ENCODE peak calls at places on chromosome 15, in ten cellular contexts. T, M, Q, X, L, Z, J, P, B and K are unnamed samples.
A peak's percentile ranks its signal among the peaks of the same experiment; 100 is the strongest.

GRCh38 chr15:31391687-31392671 is 65.3 kb downstream of the KLF13 start:
- DNase-seq in X (peak; percentile 41), M (no peak), T (peak; percentile 72), P (peak; percentile 77), L (peak; percentile 87), J (peak; percentile 89), Z (no peak), Q (peak; percentile 81), B (no peak), K (no peak)

GRCh38 chr15:71093089-71094024 is 21.9 kb upstream of the THSD4 start:
- DNase-seq in L (peak; percentile 31), J (no peak), T (peak; percentile 50), Q (no peak), B (no peak), X (peak; percentile 93), M (no peak), Z (peak; percentile 74), P (no peak), K (no peak)

GRCh38 chr15:95866698-95867440 is 463.6 kb upstream of the NR2F2 start:
- DNase-seq in L (no peak), Q (no peak), M (no peak), P (no peak), X (no peak), J (no peak), Z (no peak), T (no peak), B (no peak), K (no peak)

GRCh38 chr15:74867562-74868458 is 5.4 kb downstream of the SCAMP2 start:
- DNase-seq in J (no peak), M (no peak), B (no peak), Z (no peak), L (no peak), T (no peak), Q (no peak), P (no peak), X (no peak), K (no peak)

GRCh38 chr15:70241561-70242320 is 144.0 kb upstream of the TLE3 start:
- DNase-seq in Z (no peak), L (no peak), P (no peak), M (no peak), B (no peak), T (no peak), X (no peak), Q (no peak), J (no peak), K (no peak)

GRCh38 chr15:34813446-34814190 is 18.3 kb upstream of the ACTC1 start:
- DNase-seq in L (no peak), M (no peak), B (no peak), P (no peak), Q (no peak), X (no peak), Z (no peak), T (no peak), J (no peak), K (no peak)

GRCh38 chr15:100483370-100483769 is 45.4 kb downstream of the CERS3 start:
- DNase-seq in X (no peak), T (no peak), Z (no peak), Q (no peak), J (no peak), M (no peak), P (no peak), B (no peak), L (no peak), K (no peak)

GRCh38 chr15:67820992-67821783 is 4.1 kb upstream of the SKOR1 start:
- DNase-seq in Z (no peak), T (peak; percentile 56), M (no peak), J (peak; percentile 78), Q (peak; percentile 89), L (peak; percentile 85), P (peak; percentile 79), X (peak; percentile 39), B (no peak), K (no peak)

GRCh38 chr15:47786371-47786770 is 69.1 kb downstream of the SEMA6D start:
- DNase-seq in Q (no peak), P (no peak), L (no peak), M (no peak), Z (no peak), T (peak; percentile 29), J (no peak), B (no peak), X (no peak), K (no peak)

GRCh38 chr15:83654379-83655236 is 685 bp downstream of the ADAMTSL3 start:
- DNase-seq in Z (no peak), Q (peak; percentile 74), M (no peak), P (peak; percentile 71), X (no peak), T (no peak), L (peak; percentile 41), J (peak; percentile 4), B (no peak), K (no peak)
- TF ChIP-seq EZH2 in Z (no peak), Q (peak; percentile 78), M (peak; percentile 65), P (peak; percentile 42), X (peak; percentile 45), T (peak; percentile 64), L (peak; percentile 64), J (no peak), B (no peak), K (peak; percentile 88)

GRCh38 chr15:68842958-68843357 is 22.3 kb upstream of the ANP32A start:
- DNase-seq in L (no peak), T (no peak), M (no peak), P (no peak), B (no peak), X (no peak), Q (no peak), Z (no peak), J (no peak), K (no peak)
- TF ChIP-seq EZH2 in L (no peak), T (no peak), M (no peak), P (no peak), B (no peak), X (no peak), Q (no peak), Z (no peak), J (no peak), K (no peak)

GRCh38 chr15:88896339-88897033 is 1.1 kb upstream of the HAPLN3 start:
- DNase-seq in M (no peak), X (no peak), P (no peak), B (no peak), J (no peak), L (no peak), Q (peak; percentile 54), T (no peak), Z (no peak), K (no peak)

GRCh38 chr15:88897142-88897455 is 1.8 kb upstream of the HAPLN3 start:
- DNase-seq in X (no peak), B (no peak), Q (no peak), T (no peak), Z (no peak), P (peak; percentile 18), L (no peak), J (no peak), M (no peak), K (no peak)

GRCh38 chr15:88891540-88892254 is 3.6 kb downstream of the HAPLN3 start:
- DNase-seq in P (no peak), Q (no peak), M (no peak), T (no peak), J (no peak), Z (no peak), B (no peak), L (no peak), X (no peak), K (no peak)

GRCh38 chr15:88894819-88895767 is at the start of gene HAPLN3:
- DNase-seq in Q (peak; percentile 51), P (peak; percentile 83), J (no peak), L (peak; percentile 70), T (peak; percentile 31), X (peak; percentile 46), B (no peak), M (no peak), Z (no peak), K (no peak)

DNA sequence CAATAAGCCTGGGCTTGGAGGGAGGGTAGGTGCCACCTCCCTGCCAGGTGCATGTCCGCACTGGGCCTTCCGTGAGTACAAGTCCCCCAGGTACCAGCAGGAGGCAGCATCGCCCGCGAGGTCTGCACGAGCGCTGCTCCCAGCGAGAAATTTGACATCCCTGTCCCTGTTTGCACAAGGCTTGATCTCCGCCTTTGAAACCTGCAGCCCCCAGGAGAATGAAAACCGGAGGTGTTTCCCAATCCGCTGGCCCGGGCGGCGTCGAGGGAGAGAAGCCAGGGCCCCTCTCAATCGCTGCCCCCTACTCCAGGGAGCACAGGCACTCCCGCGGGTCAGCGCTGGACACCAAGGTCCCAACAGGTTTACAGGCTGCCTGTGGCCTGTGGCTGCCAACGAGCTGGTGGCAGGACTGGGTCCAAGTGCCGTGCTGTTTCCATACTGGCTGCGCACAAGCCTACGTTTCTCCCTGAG is 961 bp downstream of the HAPLN3 start:
- DNase-seq in Q (peak; percentile 87), T (peak; percentile 34), X (peak; percentile 58), M (no peak), L (peak; percentile 85), B (no peak), J (peak; percentile 75), Z (no peak), P (peak; percentile 96), K (no peak)
- TF ChIP-seq EZH2 in Q (no peak), T (no peak), X (no peak), M (no peak), L (no peak), B (no peak), J (no peak), Z (no peak), P (no peak), K (no peak)

GRCh38 chr15:80404057-80404718 is at the start of gene ARNT2:
- DNase-seq in T (no peak), Q (peak; percentile 84), X (no peak), L (peak; percentile 60), B (no peak), Z (no peak), M (no peak), P (peak; percentile 74), J (no peak), K (no peak)
- TF ChIP-seq EZH2 in T (no peak), Q (no peak), X (peak; percentile 11), L (no peak), B (no peak), Z (no peak), M (no peak), P (no peak), J (no peak), K (no peak)

DNA sequence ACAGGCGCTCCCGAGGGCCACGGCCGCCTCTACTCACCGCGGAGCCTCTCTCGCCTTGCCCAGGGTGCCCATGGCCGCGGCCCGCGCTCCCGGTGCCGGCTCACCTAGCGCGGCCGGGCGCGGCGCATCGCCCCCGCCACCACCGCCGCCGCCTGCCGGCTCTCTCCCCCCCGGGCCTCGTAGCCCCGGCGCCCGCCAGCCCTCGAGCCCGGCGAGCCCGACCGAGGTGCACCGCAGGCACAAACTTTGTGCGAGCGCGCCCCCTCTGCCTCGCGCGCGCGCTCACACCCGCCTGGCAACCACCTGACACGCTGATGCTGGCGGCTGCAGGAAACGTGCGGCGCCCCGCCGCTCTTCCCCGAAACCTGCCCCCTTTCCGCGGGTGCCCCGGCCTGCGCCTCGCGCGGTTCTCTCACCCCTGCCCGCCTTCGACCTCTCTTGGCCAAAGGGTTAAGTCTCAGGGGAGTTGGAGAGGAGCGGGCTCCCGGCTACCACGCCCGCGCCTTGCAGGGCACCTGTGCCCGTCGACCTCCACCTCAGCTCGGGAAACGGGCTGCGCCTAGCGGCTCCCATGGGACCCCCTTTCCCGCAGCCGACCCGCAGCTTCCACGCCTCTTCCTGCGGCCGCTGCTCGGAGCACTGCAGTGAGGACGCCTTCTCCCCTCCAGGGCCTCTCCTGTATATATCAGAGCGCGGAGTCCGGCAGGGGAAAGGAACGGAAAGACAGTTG is at the start of gene RASGRP1:
- DNase-seq in B (no peak), X (peak; percentile 47), M (no peak), Z (no peak), P (peak; percentile 86), T (peak; percentile 33), L (peak; percentile 84), Q (peak; percentile 92), J (peak; percentile 63), K (no peak)
- TF ChIP-seq EZH2 in B (no peak), X (no peak), M (peak; percentile 72), Z (no peak), P (no peak), T (no peak), L (no peak), Q (peak; percentile 90), J (no peak), K (no peak)